ENCODE peak calls at places on chromosomes 12 and 14, in nine cellular contexts. K is WTC11; A is adrenal gland; H is AG04450; W is progenitor cell of endocrine pancreas; J is HL-60; Z is BJ; X is cardiac fibroblast; N is CD4-positive, alpha-beta T cell. Q is an unnamed sample.
A peak's percentile ranks its signal among the peaks of the same experiment; 100 is the strongest.

GRCh38 chr12:1796515-1797010 is 23.8 kb upstream of the LRTM2 start:
- DNase-seq in H (no peak), N (peak; percentile 61), X (peak; percentile 19), A (peak; percentile 60), W (no peak), J (peak; percentile 72), K (no peak), Z (no peak), Q (no peak)

GRCh38 chr14:53900499-53900898 is 56.1 kb downstream of the BMP4 start:
- DNase-seq in N (no peak), A (peak; percentile 52), W (no peak), X (no peak), Z (no peak), H (no peak), K (no peak), J (no peak), Q (no peak)

GRCh38 chr12:55839345-55840140 is 3.2 kb downstream of the MMP19 start:
- DNase-seq in J (no peak), N (no peak), Z (no peak), H (no peak), K (no peak), W (no peak), A (no peak), X (no peak), Q (no peak)

GRCh38 chr14:73606271-73606670 is 6.0 kb upstream of the ACOT6 start:
- DNase-seq in Z (no peak), A (no peak), K (no peak), J (no peak), W (no peak), H (no peak), N (no peak), X (no peak), Q (no peak)

GRCh38 chr14:69154779-69155178 is 1.9 kb upstream of the DCAF5 start:
- DNase-seq in A (peak; percentile 59), J (no peak), N (no peak), Z (no peak), H (no peak), W (no peak), X (peak; percentile 61), K (no peak), Q (no peak)

GRCh38 chr14:50906326-50906725 is 34.5 kb downstream of the ABHD12B start:
- DNase-seq in K (no peak), X (no peak), N (no peak), Z (no peak), W (no peak), J (no peak), A (no peak), H (no peak), Q (no peak)

GRCh38 chr12:114625294-114625851 is 58.6 kb downstream of the TBX3 start:
- DNase-seq in N (no peak), A (peak; percentile 63), W (peak; percentile 57), J (peak; percentile 5), H (peak; percentile 42), X (peak; percentile 70), Z (peak; percentile 50), K (peak; percentile 83), Q (peak; percentile 76)

GRCh38 chr14:24110060-24110459 is 4.5 kb upstream of the DCAF11 start:
- DNase-seq in X (no peak), J (no peak), H (no peak), W (no peak), A (no peak), K (no peak), Z (no peak), N (no peak), Q (no peak)

GRCh38 chr14:45610303-45610702 is 357.3 kb upstream of the MIS18BP1 start:
- DNase-seq in N (no peak), A (no peak), W (no peak), K (no peak), Z (peak; percentile 4), H (no peak), X (no peak), J (no peak), Q (no peak)

GRCh38 chr12:104177663-104178501 is 37.7 kb upstream of the TXNRD1 start:
- DNase-seq in X (peak; percentile 100), H (peak; percentile 89), J (peak; percentile 74), K (no peak), N (no peak), W (no peak), A (peak; percentile 96), Z (peak; percentile 98), Q (peak; percentile 32)

GRCh38 chr14:33404054-33404453 is 465.4 kb downstream of the NPAS3 start:
- DNase-seq in J (no peak), W (no peak), Z (peak; percentile 96), K (no peak), H (no peak), N (no peak), X (peak; percentile 90), A (no peak), Q (no peak)

GRCh38 chr12:129002447-129002846 is 149.2 kb downstream of the GLT1D1 start:
- DNase-seq in X (no peak), J (no peak), W (no peak), Z (no peak), A (no peak), H (no peak), N (no peak), K (no peak), Q (no peak)

GRCh38 chr14:27686137-27686536 is 1080.5 kb upstream of the FOXG1 start:
- DNase-seq in N (no peak), J (no peak), K (no peak), A (no peak), W (no peak), Z (no peak), X (no peak), H (no peak), Q (no peak)

GRCh38 chr12:78392918-78393317 is 471.7 kb upstream of the SYT1 start:
- DNase-seq in K (no peak), N (no peak), Z (no peak), W (no peak), A (no peak), J (no peak), H (no peak), X (peak; percentile 20), Q (no peak)

GRCh38 chr12:52495385-52495784 is 2.3 kb upstream of the KRT6A start:
- DNase-seq in X (peak; percentile 49), N (no peak), H (no peak), W (no peak), J (no peak), K (peak; percentile 50), Z (no peak), A (no peak), Q (no peak)

GRCh38 chr14:35146711-35147149 is 24.4 kb downstream of the PRORP start:
- DNase-seq in H (no peak), W (no peak), A (no peak), K (no peak), J (no peak), Z (no peak), N (no peak), X (no peak), Q (no peak)

GRCh38 chr14:35144029-35144428 is 21.7 kb downstream of the PRORP start:
- DNase-seq in A (no peak), J (no peak), H (no peak), N (no peak), Z (no peak), K (no peak), X (no peak), W (no peak), Q (no peak)

GRCh38 chr14:35138585-35138984 is 16.2 kb downstream of the PRORP start:
- DNase-seq in Z (no peak), A (no peak), J (no peak), X (no peak), W (no peak), K (no peak), N (no peak), H (no peak), Q (no peak)

GRCh38 chr14:35140718-35141581 is 18.6 kb downstream of the PRORP start:
- DNase-seq in Z (no peak), H (no peak), J (no peak), N (no peak), W (no peak), X (no peak), A (no peak), K (no peak), Q (no peak)
- TF ChIP-seq CTCF in Z (no peak), H (peak; percentile 29), J (no peak), N (peak; percentile 73), W (no peak), X (peak; percentile 17), A (peak; percentile 57), K (no peak), Q (no peak)

GRCh38 chr14:83992857-83993256 is 1537.1 kb upstream of the FLRT2 start:
- DNase-seq in X (no peak), A (no peak), J (peak; percentile 55), Z (no peak), H (no peak), N (no peak), W (no peak), K (no peak), Q (no peak)

GRCh38 chr14:83991666-83992065 is 1538.3 kb upstream of the FLRT2 start:
- DNase-seq in J (no peak), N (no peak), X (no peak), A (no peak), H (no peak), K (no peak), Z (no peak), W (no peak), Q (no peak)

GRCh38 chr14:83994020-83994419 is 1535.9 kb upstream of the FLRT2 start:
- DNase-seq in X (no peak), A (no peak), W (no peak), K (no peak), J (no peak), N (no peak), H (peak; percentile 65), Z (no peak), Q (no peak)

GRCh38 chr14:83993545-83993944 is 1536.4 kb upstream of the FLRT2 start:
- DNase-seq in A (no peak), W (no peak), Z (no peak), H (no peak), X (no peak), K (no peak), J (no peak), N (no peak), Q (no peak)

DNA sequence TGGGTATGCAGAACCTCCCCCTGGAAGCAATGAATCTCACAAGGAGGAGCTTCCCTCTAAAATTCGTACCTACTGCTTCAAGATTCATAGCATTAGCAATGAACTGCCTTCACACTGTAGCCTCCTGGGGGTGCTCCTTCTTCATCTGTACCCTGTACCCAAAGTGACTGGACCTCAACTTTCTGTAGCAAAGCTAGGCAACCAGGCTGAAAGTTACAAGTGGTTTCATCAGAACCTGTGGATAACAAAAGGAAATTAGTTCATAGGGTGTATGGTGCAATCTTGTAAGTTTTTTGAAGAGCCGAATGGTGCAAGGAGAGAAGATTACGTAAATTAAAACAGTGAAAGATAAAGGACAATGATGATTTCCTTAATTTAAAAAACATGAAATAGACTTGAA is 1541.7 kb upstream of the FLRT2 start:
- DNase-seq in H (no peak), X (peak; percentile 22), A (no peak), J (peak; percentile 91), Z (no peak), W (no peak), K (no peak), N (no peak), Q (no peak)
- TF ChIP-seq CTCF in H (no peak), X (no peak), A (no peak), J (peak; percentile 41), Z (no peak), W (no peak), K (no peak), N (no peak), Q (no peak)

GRCh38 chr12:40208707-40209106 is 16.1 kb upstream of the LRRK2 start:
- DNase-seq in J (peak; percentile 88), A (peak; percentile 62), H (no peak), W (no peak), Z (no peak), N (no peak), K (no peak), X (no peak), Q (no peak)
- TF ChIP-seq CTCF in J (no peak), A (no peak), H (no peak), W (no peak), Z (no peak), N (no peak), K (no peak), X (no peak), Q (no peak)

GRCh38 chr12:6370994-6371754 is 4.2 kb downstream of the SCNN1A start:
- DNase-seq in W (peak; percentile 79), K (peak; percentile 87), J (no peak), A (peak; percentile 78), N (no peak), Z (no peak), X (peak; percentile 46), H (no peak), Q (no peak)
- TF ChIP-seq CTCF in W (peak; percentile 53), K (no peak), J (no peak), A (no peak), N (no peak), Z (peak; percentile 30), X (peak; percentile 7), H (peak; percentile 38), Q (peak; percentile 34)